ENCODE peak calls at places on chromosomes 3 and 15, in five cellular contexts. One of them, this sample, is unnamed. For H3K4me1 and H3K36me3, the result is how much of the 10 kb centered on the place peaks cover.

GRCh38 chr15:39642011-39642640 is 61.2 kb downstream of the THBS1 start:
- DNase-seq in colonic mucosa: no peak
- DNase-seq in heart left ventricle: no peak
- DNase-seq in CD8-positive, alpha-beta T cell: no peak
- DNase-seq in left ventricle myocardium inferior: no peak
- DNase-seq in this sample: no peak

GRCh38 chr15:71115567-71116351 is 488 bp downstream of the THSD4 start:
- DNase-seq in left ventricle myocardium inferior: peak
- DNase-seq in heart left ventricle: peak
- DNase-seq in CD8-positive, alpha-beta T cell: no peak
- DNase-seq in colonic mucosa: peak
- DNase-seq in this sample: no peak

GRCh38 chr3:11544413-11545181 is 99.1 kb downstream of the VGLL4 start:
- DNase-seq in colonic mucosa: no peak
- DNase-seq in heart left ventricle: no peak
- DNase-seq in CD8-positive, alpha-beta T cell: no peak
- DNase-seq in left ventricle myocardium inferior: no peak
- DNase-seq in this sample: no peak

GRCh38 chr3:186067360-186068242 is 41.3 kb downstream of the ETV5 start:
- DNase-seq in colonic mucosa: no peak
- DNase-seq in left ventricle myocardium inferior: no peak
- DNase-seq in CD8-positive, alpha-beta T cell: no peak
- DNase-seq in heart left ventricle: no peak
- DNase-seq in this sample: no peak

GRCh38 chr15:60444289-60444912 is 34.5 kb downstream of the ICE2 start:
- DNase-seq in colonic mucosa: no peak
- DNase-seq in heart left ventricle: no peak
- DNase-seq in left ventricle myocardium inferior: no peak
- DNase-seq in CD8-positive, alpha-beta T cell: no peak
- DNase-seq in this sample: no peak

GRCh38 chr3:126753191-126754160 is 49.4 kb downstream of the CHCHD6 start:
- DNase-seq in heart left ventricle: no peak
- DNase-seq in left ventricle myocardium inferior: no peak
- DNase-seq in CD8-positive, alpha-beta T cell: no peak
- DNase-seq in colonic mucosa: no peak
- DNase-seq in this sample: no peak

GRCh38 chr15:55709458-55709857 is 33.5 kb downstream of the PRTG start:
- DNase-seq in left ventricle myocardium inferior: no peak
- DNase-seq in CD8-positive, alpha-beta T cell: no peak
- DNase-seq in heart left ventricle: no peak
- DNase-seq in colonic mucosa: no peak
- DNase-seq in this sample: no peak

GRCh38 chr15:68200016-68200861 is 4.9 kb downstream of the CALML4 start:
- DNase-seq in left ventricle myocardium inferior: no peak
- DNase-seq in colonic mucosa: no peak
- DNase-seq in CD8-positive, alpha-beta T cell: no peak
- DNase-seq in heart left ventricle: no peak
- DNase-seq in this sample: no peak

GRCh38 chr3:178295257-178295912 is 240.9 kb upstream of the KCNMB2 start:
- DNase-seq in colonic mucosa: no peak
- DNase-seq in left ventricle myocardium inferior: no peak
- DNase-seq in heart left ventricle: no peak
- DNase-seq in CD8-positive, alpha-beta T cell: no peak
- DNase-seq in this sample: no peak

GRCh38 chr3:102114264-102114979 is 265.1 kb downstream of the NFKBIZ start:
- DNase-seq in colonic mucosa: no peak
- DNase-seq in left ventricle myocardium inferior: no peak
- DNase-seq in CD8-positive, alpha-beta T cell: peak
- DNase-seq in heart left ventricle: no peak
- DNase-seq in this sample: no peak

GRCh38 chr15:92383528-92384326 is 10.0 kb upstream of the ST8SIA2 start:
- DNase-seq in colonic mucosa: peak
- DNase-seq in heart left ventricle: no peak
- DNase-seq in CD8-positive, alpha-beta T cell: no peak
- DNase-seq in left ventricle myocardium inferior: no peak
- DNase-seq in this sample: no peak

GRCh38 chr15:88878720-88879184 is 16.6 kb downstream of the HAPLN3 start:
- DNase-seq in heart left ventricle: peak
- DNase-seq in left ventricle myocardium inferior: no peak
- DNase-seq in colonic mucosa: no peak
- DNase-seq in CD8-positive, alpha-beta T cell: peak
- DNase-seq in this sample: no peak

GRCh38 chr15:91104111-91104510 is 4.1 kb downstream of the SV2B start:
- DNase-seq in heart left ventricle: peak
- DNase-seq in colonic mucosa: no peak
- DNase-seq in CD8-positive, alpha-beta T cell: no peak
- DNase-seq in left ventricle myocardium inferior: peak
- DNase-seq in this sample: no peak

GRCh38 chr3:65758871-65759598 is 279.7 kb downstream of the MAGI1 start:
- DNase-seq in left ventricle myocardium inferior: no peak
- DNase-seq in CD8-positive, alpha-beta T cell: no peak
- DNase-seq in heart left ventricle: no peak
- DNase-seq in colonic mucosa: no peak
- DNase-seq in this sample: no peak

GRCh38 chr3:58008140-58009025 is at the start of gene FLNB:
- DNase-seq in colonic mucosa: peak
- DNase-seq in left ventricle myocardium inferior: peak
- DNase-seq in CD8-positive, alpha-beta T cell: peak
- DNase-seq in heart left ventricle: peak
- DNase-seq in this sample: no peak

GRCh38 chr15:83739629-83740028 is 85.7 kb downstream of the ADAMTSL3 start:
- DNase-seq in CD8-positive, alpha-beta T cell: no peak
- DNase-seq in heart left ventricle: no peak
- DNase-seq in left ventricle myocardium inferior: no peak
- DNase-seq in colonic mucosa: no peak
- DNase-seq in this sample: no peak

GRCh38 chr3:150455341-150455740 is 47.2 kb downstream of the TSC22D2 start:
- DNase-seq in heart left ventricle: no peak
- DNase-seq in CD8-positive, alpha-beta T cell: no peak
- DNase-seq in colonic mucosa: no peak
- DNase-seq in left ventricle myocardium inferior: no peak
- DNase-seq in this sample: no peak

GRCh38 chr15:28080386-28080785 is 18.7 kb downstream of the OCA2 start:
- DNase-seq in colonic mucosa: no peak
- DNase-seq in left ventricle myocardium inferior: no peak
- DNase-seq in CD8-positive, alpha-beta T cell: no peak
- DNase-seq in heart left ventricle: no peak
- DNase-seq in this sample: no peak

GRCh38 chr3:23743141-23743784 is 62.5 kb upstream of the UBE2E1 start:
- DNase-seq in left ventricle myocardium inferior: no peak
- DNase-seq in heart left ventricle: no peak
- DNase-seq in CD8-positive, alpha-beta T cell: no peak
- DNase-seq in colonic mucosa: no peak
- DNase-seq in this sample: no peak

GRCh38 chr15:36458406-36458805 is 121.0 kb upstream of the CDIN1 start:
- DNase-seq in heart left ventricle: no peak
- DNase-seq in left ventricle myocardium inferior: no peak
- DNase-seq in colonic mucosa: no peak
- DNase-seq in CD8-positive, alpha-beta T cell: no peak
- DNase-seq in this sample: no peak

GRCh38 chr3:187314176-187314575 is 22.6 kb upstream of the MASP1 start:
- DNase-seq in CD8-positive, alpha-beta T cell: no peak
- DNase-seq in left ventricle myocardium inferior: no peak
- DNase-seq in colonic mucosa: no peak
- DNase-seq in heart left ventricle: no peak
- DNase-seq in this sample: no peak

GRCh38 chr3:19866751-19867347 is 67.2 kb downstream of the EFHB start:
- DNase-seq in colonic mucosa: peak
- DNase-seq in heart left ventricle: peak
- DNase-seq in CD8-positive, alpha-beta T cell: no peak
- DNase-seq in left ventricle myocardium inferior: no peak
- DNase-seq in this sample: no peak

GRCh38 chr3:25229584-25229983 is 198.5 kb upstream of the RARB start:
- DNase-seq in left ventricle myocardium inferior: no peak
- DNase-seq in heart left ventricle: no peak
- DNase-seq in colonic mucosa: no peak
- DNase-seq in CD8-positive, alpha-beta T cell: no peak
- DNase-seq in this sample: no peak

GRCh38 chr3:193971268-193971751 is 164.6 kb upstream of the HES1 start:
- DNase-seq in heart left ventricle: no peak
- DNase-seq in left ventricle myocardium inferior: no peak
- DNase-seq in colonic mucosa: peak
- DNase-seq in CD8-positive, alpha-beta T cell: no peak
- DNase-seq in this sample: no peak

GRCh38 chr3:189961525-189962161 is 159.1 kb downstream of the P3H2 start:
- DNase-seq in colonic mucosa: peak
- DNase-seq in CD8-positive, alpha-beta T cell: peak
- DNase-seq in heart left ventricle: peak
- DNase-seq in left ventricle myocardium inferior: peak
- DNase-seq in this sample: peak

GRCh38 chr15:88187195-88187594 is 69.3 kb downstream of the NTRK3 start:
- DNase-seq in colonic mucosa: no peak
- DNase-seq in left ventricle myocardium inferior: no peak
- DNase-seq in CD8-positive, alpha-beta T cell: no peak
- DNase-seq in heart left ventricle: no peak
- DNase-seq in this sample: no peak

GRCh38 chr3:152155654-152156053 is 113.1 kb upstream of the MBNL1 start:
- DNase-seq in colonic mucosa: no peak
- DNase-seq in left ventricle myocardium inferior: no peak
- DNase-seq in heart left ventricle: no peak
- DNase-seq in CD8-positive, alpha-beta T cell: no peak
- DNase-seq in this sample: no peak

GRCh38 chr3:37986479-37987314 is 3.9 kb upstream of the VILL start:
- DNase-seq in heart left ventricle: no peak
- DNase-seq in CD8-positive, alpha-beta T cell: no peak
- DNase-seq in left ventricle myocardium inferior: no peak
- DNase-seq in colonic mucosa: peak
- DNase-seq in this sample: no peak

GRCh38 chr3:188082040-188082439 is 71.9 kb upstream of the LPP start:
- DNase-seq in left ventricle myocardium inferior: no peak
- DNase-seq in colonic mucosa: no peak
- DNase-seq in CD8-positive, alpha-beta T cell: no peak
- DNase-seq in heart left ventricle: no peak
- DNase-seq in this sample: no peak

GRCh38 chr3:66362541-66362941 is 138.3 kb downstream of the LRIG1 start:
- DNase-seq in CD8-positive, alpha-beta T cell: no peak
- DNase-seq in colonic mucosa: no peak
- DNase-seq in heart left ventricle: no peak
- DNase-seq in left ventricle myocardium inferior: no peak
- DNase-seq in this sample: no peak

GRCh38 chr3:98027084-98027445 is 8.1 kb downstream of the GABRR3 start:
- DNase-seq in colonic mucosa: no peak
- DNase-seq in heart left ventricle: no peak
- DNase-seq in CD8-positive, alpha-beta T cell: no peak
- DNase-seq in left ventricle myocardium inferior: no peak
- DNase-seq in this sample: no peak

GRCh38 chr15:100034191-100034590 is 301.0 kb upstream of the LYSMD4 start:
- DNase-seq in left ventricle myocardium inferior: no peak
- DNase-seq in heart left ventricle: no peak
- DNase-seq in CD8-positive, alpha-beta T cell: no peak
- DNase-seq in colonic mucosa: no peak
- DNase-seq in this sample: no peak
- H3K27ac ChIP-seq in left ventricle myocardium inferior: no peak
- H3K27ac ChIP-seq in heart left ventricle: no peak
- H3K27ac ChIP-seq in CD8-positive, alpha-beta T cell: no peak
- H3K27ac ChIP-seq in colonic mucosa: no peak
- H3K27ac ChIP-seq in this sample: no peak

GRCh38 chr3:127788436-127788835 is 33.9 kb downstream of the MGLL start:
- DNase-seq in CD8-positive, alpha-beta T cell: no peak
- DNase-seq in heart left ventricle: no peak
- DNase-seq in left ventricle myocardium inferior: no peak
- DNase-seq in colonic mucosa: no peak
- DNase-seq in this sample: no peak
- H3K4me1 ChIP-seq in CD8-positive, alpha-beta T cell: under half
- H3K4me1 ChIP-seq in heart left ventricle: under half
- H3K4me1 ChIP-seq in left ventricle myocardium inferior: half or more
- H3K4me1 ChIP-seq in colonic mucosa: under half
- H3K4me1 ChIP-seq in this sample: under half

GRCh38 chr3:49370585-49371290 is 12.6 kb upstream of the GPX1 start:
- DNase-seq in colonic mucosa: no peak
- DNase-seq in CD8-positive, alpha-beta T cell: no peak
- DNase-seq in heart left ventricle: no peak
- DNase-seq in left ventricle myocardium inferior: no peak
- DNase-seq in this sample: no peak
- H3K36me3 ChIP-seq in colonic mucosa: under half
- H3K36me3 ChIP-seq in CD8-positive, alpha-beta T cell: under half
- H3K36me3 ChIP-seq in heart left ventricle: half or more
- H3K36me3 ChIP-seq in left ventricle myocardium inferior: half or more
- H3K36me3 ChIP-seq in this sample: under half

GRCh38 chr3:114404590-114404989 is 110.8 kb downstream of the TIGIT start:
- DNase-seq in CD8-positive, alpha-beta T cell: no peak
- DNase-seq in left ventricle myocardium inferior: no peak
- DNase-seq in colonic mucosa: no peak
- DNase-seq in heart left ventricle: no peak
- DNase-seq in this sample: no peak
- H3K27ac ChIP-seq in CD8-positive, alpha-beta T cell: no peak
- H3K27ac ChIP-seq in left ventricle myocardium inferior: peak
- H3K27ac ChIP-seq in colonic mucosa: no peak
- H3K27ac ChIP-seq in heart left ventricle: no peak
- H3K27ac ChIP-seq in this sample: no peak

GRCh38 chr3:51391566-51392300 is 648 bp downstream of the RBM15B start:
- DNase-seq in colonic mucosa: no peak
- DNase-seq in CD8-positive, alpha-beta T cell: peak
- DNase-seq in left ventricle myocardium inferior: no peak
- DNase-seq in heart left ventricle: peak
- DNase-seq in this sample: no peak
- H3K4me1 ChIP-seq in colonic mucosa: under half
- H3K4me1 ChIP-seq in CD8-positive, alpha-beta T cell: under half
- H3K4me1 ChIP-seq in left ventricle myocardium inferior: half or more
- H3K4me1 ChIP-seq in heart left ventricle: under half
- H3K4me1 ChIP-seq in this sample: under half

GRCh38 chr15:65580287-65580686 is 30.6 kb downstream of the INTS14 start:
- DNase-seq in CD8-positive, alpha-beta T cell: no peak
- DNase-seq in heart left ventricle: no peak
- DNase-seq in left ventricle myocardium inferior: no peak
- DNase-seq in colonic mucosa: no peak
- DNase-seq in this sample: no peak
- H3K36me3 ChIP-seq in CD8-positive, alpha-beta T cell: under half
- H3K36me3 ChIP-seq in heart left ventricle: half or more
- H3K36me3 ChIP-seq in left ventricle myocardium inferior: half or more
- H3K36me3 ChIP-seq in colonic mucosa: under half
- H3K36me3 ChIP-seq in this sample: under half

GRCh38 chr15:31435891-31436628 is 109.4 kb downstream of the KLF13 start:
- DNase-seq in left ventricle myocardium inferior: no peak
- DNase-seq in colonic mucosa: peak
- DNase-seq in heart left ventricle: no peak
- DNase-seq in CD8-positive, alpha-beta T cell: no peak
- DNase-seq in this sample: no peak

GRCh38 chr15:31433574-31433973 is 106.9 kb downstream of the KLF13 start:
- DNase-seq in colonic mucosa: no peak
- DNase-seq in heart left ventricle: no peak
- DNase-seq in CD8-positive, alpha-beta T cell: no peak
- DNase-seq in left ventricle myocardium inferior: no peak
- DNase-seq in this sample: no peak

GRCh38 chr15:31435256-31435781 is 108.7 kb downstream of the KLF13 start:
- DNase-seq in left ventricle myocardium inferior: peak
- DNase-seq in colonic mucosa: peak
- DNase-seq in CD8-positive, alpha-beta T cell: peak
- DNase-seq in heart left ventricle: peak
- DNase-seq in this sample: peak

GRCh38 chr15:31433101-31433500 is 106.5 kb downstream of the KLF13 start:
- DNase-seq in heart left ventricle: no peak
- DNase-seq in left ventricle myocardium inferior: no peak
- DNase-seq in CD8-positive, alpha-beta T cell: no peak
- DNase-seq in colonic mucosa: no peak
- DNase-seq in this sample: no peak

GRCh38 chr15:31434418-31435255 is 108.0 kb downstream of the KLF13 start:
- DNase-seq in heart left ventricle: no peak
- DNase-seq in colonic mucosa: peak
- DNase-seq in CD8-positive, alpha-beta T cell: peak
- DNase-seq in left ventricle myocardium inferior: peak
- DNase-seq in this sample: no peak
- H3K27ac ChIP-seq in heart left ventricle: peak
- H3K27ac ChIP-seq in colonic mucosa: peak
- H3K27ac ChIP-seq in CD8-positive, alpha-beta T cell: peak
- H3K27ac ChIP-seq in left ventricle myocardium inferior: peak
- H3K27ac ChIP-seq in this sample: no peak

GRCh38 chr3:129592362-129593150 is 13.9 kb downstream of the PLXND1 start:
- DNase-seq in colonic mucosa: peak
- DNase-seq in CD8-positive, alpha-beta T cell: no peak
- DNase-seq in heart left ventricle: peak
- DNase-seq in left ventricle myocardium inferior: peak
- DNase-seq in this sample: no peak
- H3K4me1 ChIP-seq in colonic mucosa: under half
- H3K4me1 ChIP-seq in CD8-positive, alpha-beta T cell: under half
- H3K4me1 ChIP-seq in heart left ventricle: under half
- H3K4me1 ChIP-seq in left ventricle myocardium inferior: half or more
- H3K4me1 ChIP-seq in this sample: under half

This sample was measured in iPS DF 6.9.